ENCODE peak calls at places on chromosome 10, in nine cellular contexts. I is psoas muscle; D is effector memory CD4-positive, alpha-beta T cell; J is tibial artery; R is cardiac muscle cell; E is testis; U is tibial nerve; W is SJCRH30; K is Caco-2. Y is an unnamed sample.

GRCh38 chr10:13276749-13277394 is 23.0 kb downstream of the PHYH start:
- DNase-seq in I (no peak), D (no peak), J (no peak), R (peak; percentile 52), E (peak; percentile 20), U (no peak), W (no peak), K (no peak), Y (no peak)

GRCh38 chr10:116626815-116627214 is 6.1 kb downstream of the PNLIPRP2 start:
- DNase-seq in I (no peak), D (no peak), J (no peak), R (no peak), E (no peak), U (no peak), W (no peak), K (no peak), Y (no peak)

GRCh38 chr10:110405401-110405800 is 92.3 kb upstream of the DUSP5 start:
- DNase-seq in I (no peak), D (no peak), J (no peak), R (no peak), E (no peak), U (no peak), W (no peak), K (peak; percentile 50), Y (no peak)

GRCh38 chr10:132545659-132546367 is 8.2 kb downstream of the INPP5A start:
- DNase-seq in I (no peak), D (no peak), J (peak; percentile 16), R (no peak), E (no peak), U (no peak), W (no peak), K (no peak), Y (no peak)

GRCh38 chr10:70603439-70603778 is 868 bp upstream of the PRF1 start:
- DNase-seq in I (no peak), D (no peak), J (no peak), R (no peak), E (no peak), U (no peak), W (no peak), K (peak; percentile 37), Y (no peak)

GRCh38 chr10:14296081-14296709 is 34.5 kb downstream of the FRMD4A start:
- DNase-seq in I (no peak), D (no peak), J (no peak), R (peak; percentile 7), E (no peak), U (no peak), W (no peak), K (peak; percentile 94), Y (no peak)

GRCh38 chr10:118729641-118730258 is 25.0 kb downstream of the CACUL1 start:
- DNase-seq in I (no peak), D (no peak), J (no peak), R (peak; percentile 26), E (no peak), U (no peak), W (no peak), K (no peak), Y (no peak)

GRCh38 chr10:60305394-60305892 is 84.2 kb downstream of the ANK3 start:
- DNase-seq in I (no peak), D (no peak), J (no peak), R (peak; percentile 49), E (no peak), U (no peak), W (no peak), K (no peak), Y (no peak)

GRCh38 chr10:86335831-86336230 is 30.8 kb downstream of the GRID1 start:
- DNase-seq in I (no peak), D (no peak), J (no peak), R (no peak), E (no peak), U (no peak), W (no peak), K (peak; percentile 17), Y (no peak)

DNA sequence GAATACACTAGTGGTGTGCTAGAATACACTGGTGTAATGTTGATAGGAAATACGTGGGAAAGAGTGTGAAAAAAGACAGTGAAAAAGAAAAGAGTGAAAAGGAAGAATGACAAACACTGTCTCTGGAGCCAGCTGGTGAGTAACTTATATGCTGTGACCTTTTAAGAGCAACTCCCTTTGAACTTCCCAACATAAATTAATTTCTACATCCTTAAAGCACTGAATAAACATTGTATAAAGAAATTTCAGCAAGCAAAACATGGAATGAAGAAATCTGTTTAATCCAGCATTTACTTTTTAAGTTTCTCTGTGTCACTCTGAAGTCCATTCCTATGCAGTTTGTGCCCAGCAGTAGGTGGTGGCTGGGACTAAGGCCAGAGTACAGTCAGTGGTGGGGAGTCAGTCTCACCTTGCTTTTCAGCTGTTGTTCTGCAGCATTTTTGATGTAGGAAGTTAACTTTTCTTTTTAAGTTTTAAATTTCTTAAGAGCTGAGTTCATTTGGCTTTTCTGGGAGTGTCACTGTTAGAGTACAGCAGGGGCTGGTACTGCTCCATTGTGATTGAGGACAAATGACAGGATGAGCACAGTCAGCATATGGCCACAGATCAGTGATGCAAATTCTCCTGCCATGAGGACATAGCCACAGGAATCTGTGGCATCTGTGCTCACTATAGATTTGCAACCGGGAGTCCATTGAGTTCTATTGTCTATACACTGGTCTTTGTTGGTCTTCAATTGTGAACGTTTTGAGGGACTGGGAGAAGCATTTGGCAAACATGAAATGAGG is 321.8 kb downstream of the ZNF248 start:
- DNase-seq in I (no peak), D (no peak), J (no peak), R (no peak), E (no peak), U (no peak), W (peak; percentile 67), K (no peak), Y (no peak)
- H3K9me3 ChIP-seq in I (no peaks in the 10 kb centered on the region), D (no peaks in the 10 kb centered on the region), J (no peaks in the 10 kb centered on the region), R (no peaks in the 10 kb centered on the region), E (no peaks in the 10 kb centered on the region), U (no peaks in the 10 kb centered on the region), W (no peaks in the 10 kb centered on the region), K (peaks cover 18% of the 10 kb centered on the region), Y (no peaks in the 10 kb centered on the region)

GRCh38 chr10:15349133-15349532 is 22.0 kb downstream of the FAM171A1 start:
- DNase-seq in I (no peak), D (no peak), J (no peak), R (no peak), E (no peak), U (no peak), W (no peak), K (no peak), Y (no peak)

GRCh38 chr10:15346440-15347141 is 24.5 kb downstream of the FAM171A1 start:
- DNase-seq in I (no peak), D (no peak), J (no peak), R (peak; percentile 85), E (no peak), U (no peak), W (no peak), K (no peak), Y (no peak)

GRCh38 chr10:15347205-15347604 is 23.9 kb downstream of the FAM171A1 start:
- DNase-seq in I (no peak), D (no peak), J (no peak), R (no peak), E (no peak), U (no peak), W (no peak), K (no peak), Y (no peak)

GRCh38 chr10:15351099-15351820 is 19.8 kb downstream of the FAM171A1 start:
- DNase-seq in I (no peak), D (no peak), J (no peak), R (no peak), E (no peak), U (no peak), W (no peak), K (no peak), Y (no peak)

DNA sequence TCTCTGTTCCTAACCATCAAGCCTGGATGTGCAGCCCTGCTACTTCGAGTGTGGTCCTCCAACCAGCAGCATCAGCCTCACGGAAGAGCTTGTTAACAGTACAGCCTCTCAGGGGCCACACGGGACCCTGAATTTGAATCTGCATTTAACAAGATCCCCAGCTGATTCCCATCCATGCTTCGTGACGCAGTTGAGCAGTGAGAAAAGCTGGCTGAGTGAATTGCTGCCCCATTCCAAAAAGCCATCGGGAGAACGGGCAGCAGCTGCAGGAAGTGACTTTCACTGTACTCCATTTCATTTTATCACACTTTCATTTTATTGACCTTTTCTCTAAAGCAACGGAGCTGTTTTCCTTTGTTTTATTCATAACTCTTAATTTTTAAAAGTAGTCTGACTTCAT is 22.5 kb downstream of the FAM171A1 start:
- DNase-seq in I (no peak), D (no peak), J (no peak), R (peak; percentile 67), E (no peak), U (no peak), W (peak; percentile 16), K (no peak), Y (no peak)
- H3K9me3 ChIP-seq in I (no peaks in the 10 kb centered on the region), D (no peaks in the 10 kb centered on the region), J (no peaks in the 10 kb centered on the region), R (no peaks in the 10 kb centered on the region), E (no peaks in the 10 kb centered on the region), U (no peaks in the 10 kb centered on the region), W (no peaks in the 10 kb centered on the region), K (no peaks in the 10 kb centered on the region), Y (no peaks in the 10 kb centered on the region)

GRCh38 chr10:123390874-123391273 is 236.7 kb downstream of the BUB3 start:
- DNase-seq in I (no peak), D (no peak), J (no peak), R (no peak), E (no peak), U (no peak), W (no peak), K (no peak), Y (no peak)

GRCh38 chr10:123391275-123392028 is 237.2 kb downstream of the BUB3 start:
- DNase-seq in I (no peak), D (no peak), J (no peak), R (no peak), E (no peak), U (no peak), W (no peak), K (no peak), Y (no peak)

GRCh38 chr10:123392182-123392930 is 238.2 kb downstream of the BUB3 start:
- DNase-seq in I (no peak), D (no peak), J (no peak), R (no peak), E (no peak), U (no peak), W (no peak), K (no peak), Y (no peak)

GRCh38 chr10:123389520-123389919 is 235.3 kb downstream of the BUB3 start:
- DNase-seq in I (no peak), D (no peak), J (no peak), R (no peak), E (no peak), U (no peak), W (no peak), K (no peak), Y (no peak)

DNA sequence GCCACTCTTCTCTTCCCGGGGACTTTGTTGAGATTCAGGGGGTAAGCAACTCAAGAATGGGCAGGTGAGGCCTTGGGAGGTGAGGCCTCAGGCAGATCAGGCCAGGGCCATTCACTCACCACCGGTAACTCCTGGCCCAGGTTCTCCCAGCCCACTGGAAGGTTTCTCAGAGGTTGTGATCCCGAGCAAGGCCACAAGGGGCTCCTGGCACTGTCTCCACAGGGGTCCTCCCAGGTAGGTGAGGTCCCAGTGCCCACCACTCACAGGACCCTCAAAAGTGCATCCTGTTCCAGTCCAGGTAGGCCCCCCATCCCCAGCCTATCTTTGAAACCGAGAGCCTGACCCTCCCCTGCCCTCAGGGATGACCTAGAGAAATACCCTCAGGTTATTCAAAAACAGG is 236.1 kb downstream of the BUB3 start:
- DNase-seq in I (no peak), D (no peak), J (no peak), R (no peak), E (no peak), U (no peak), W (no peak), K (no peak), Y (no peak)
- H3K9me3 ChIP-seq in I (no peaks in the 10 kb centered on the region), D (no peaks in the 10 kb centered on the region), J (peaks cover 11% of the 10 kb centered on the region), R (no peaks in the 10 kb centered on the region), E (no peaks in the 10 kb centered on the region), U (no peaks in the 10 kb centered on the region), W (no peaks in the 10 kb centered on the region), K (peaks cover 13% of the 10 kb centered on the region), Y (no peaks in the 10 kb centered on the region)

GRCh38 chr10:37619336-37619735 is 238.1 kb downstream of the ZNF248 start:
- DNase-seq in I (peak; percentile 21), D (no peak), J (no peak), R (no peak), E (no peak), U (no peak), W (no peak), K (no peak), Y (no peak)
- H3K9me3 ChIP-seq in I (no peaks in the 10 kb centered on the region), D (no peaks in the 10 kb centered on the region), J (no peaks in the 10 kb centered on the region), R (no peaks in the 10 kb centered on the region), E (no peaks in the 10 kb centered on the region), U (no peaks in the 10 kb centered on the region), W (no peaks in the 10 kb centered on the region), K (no peaks in the 10 kb centered on the region), Y (peaks cover 2% of the 10 kb centered on the region)

Y was measured in T-helper 17 cell.